ENCODE peak calls at places on chromosomes 13 and 19, in four cellular contexts. M is K562, A is IMR-90, U is H1. E is an unnamed sample.

GRCh38 chr13:109274188-109274821 is 512.1 kb downstream of the IRS2 start:
- DNase-seq in M (no peak), A (peak; percentile 72), U (no peak), E (no peak)

GRCh38 chr13:75368167-75368566 is 113.8 kb downstream of the TBC1D4 start:
- DNase-seq in M (no peak), A (peak; percentile 92), U (no peak), E (peak; percentile 38)

GRCh38 chr13:75432045-75432444 is 49.9 kb downstream of the TBC1D4 start:
- DNase-seq in M (peak; percentile 9), A (peak; percentile 18), U (no peak), E (no peak)

GRCh38 chr19:6213266-6213595 is 66.5 kb downstream of the MLLT1 start:
- DNase-seq in M (no peak), A (no peak), U (no peak), E (no peak)

GRCh38 chr19:49474545-49474930 is 523 bp downstream of the FLT3LG start:
- DNase-seq in M (no peak), A (no peak), U (no peak), E (no peak)

GRCh38 chr19:30073152-30074000 is 131.3 kb downstream of the URI1 start:
- DNase-seq in M (no peak), A (no peak), U (no peak), E (no peak)

GRCh38 chr19:28643284-28643683 is 569.7 kb downstream of the UQCRFS1 start:
- DNase-seq in M (no peak), A (no peak), U (no peak), E (no peak)

GRCh38 chr19:52622261-52622660 is 15.9 kb downstream of the ZNF83 start:
- DNase-seq in M (no peak), A (no peak), U (no peak), E (no peak)

GRCh38 chr19:16371540-16371986 is 46.9 kb downstream of the KLF2 start:
- DNase-seq in M (peak; percentile 75), A (no peak), U (no peak), E (no peak)

GRCh38 chr19:6464070-6464873 is at the start of gene CRB3:
- DNase-seq in M (no peak), A (no peak), U (peak; percentile 99), E (peak; percentile 80)

GRCh38 chr19:53971608-53972007 is 8.9 kb downstream of the CACNG8 start:
- DNase-seq in M (no peak), A (no peak), U (no peak), E (no peak)

GRCh38 chr19:11227201-11227886 is 12.1 kb upstream of the ANGPTL8 start:
- DNase-seq in M (peak; percentile 79), A (no peak), U (peak; percentile 94), E (peak; percentile 62)

GRCh38 chr13:21018220-21018619 is 43.2 kb downstream of the LATS2 start:
- DNase-seq in M (no peak), A (no peak), U (no peak), E (no peak)

GRCh38 chr19:41705393-41706174 is 2.8 kb upstream of the CEACAM5 start:
- DNase-seq in M (peak; percentile 43), A (no peak), U (no peak), E (no peak)

GRCh38 chr19:13788991-13789390 is 6.3 kb upstream of the ZSWIM4 start:
- DNase-seq in M (no peak), A (peak; percentile 88), U (no peak), E (no peak)

GRCh38 chr19:1907563-1908363 is 2.6 kb downstream of the ADAT3 start:
- DNase-seq in M (peak; percentile 56), A (no peak), U (no peak), E (no peak)

GRCh38 chr19:11699931-11700794 is 38.6 kb downstream of the ZNF823 start:
- DNase-seq in M (peak; percentile 59), A (peak; percentile 42), U (no peak), E (peak; percentile 38)

GRCh38 chr19:53947624-53948023 is 15.1 kb upstream of the CACNG8 start:
- DNase-seq in M (peak; percentile 48), A (no peak), U (no peak), E (peak; percentile 47)

GRCh38 chr19:12969292-12969988 is at the start of gene DAND5:
- DNase-seq in M (no peak), A (no peak), U (no peak), E (no peak)

GRCh38 chr13:97317933-97318332 is 95.8 kb downstream of the MBNL2 start:
- DNase-seq in M (no peak), A (no peak), U (no peak), E (no peak)

GRCh38 chr19:50520822-50521465 is 7.2 kb upstream of the ASPDH start:
- DNase-seq in M (no peak), A (no peak), U (no peak), E (no peak)

GRCh38 chr13:64817721-64818120 is 2412.4 kb downstream of the PCDH9 start:
- DNase-seq in M (no peak), A (peak; percentile 36), U (no peak), E (no peak)

GRCh38 chr19:18284710-18285430 is 3.4 kb upstream of the JUND start:
- DNase-seq in M (no peak), A (no peak), U (no peak), E (no peak)
- H3K9ac ChIP-seq in M (peak overlapping the region; percentile 91), A (no peak overlapping the region), U (no peak overlapping the region), E (peak overlapping the region; percentile 13)

DNA sequence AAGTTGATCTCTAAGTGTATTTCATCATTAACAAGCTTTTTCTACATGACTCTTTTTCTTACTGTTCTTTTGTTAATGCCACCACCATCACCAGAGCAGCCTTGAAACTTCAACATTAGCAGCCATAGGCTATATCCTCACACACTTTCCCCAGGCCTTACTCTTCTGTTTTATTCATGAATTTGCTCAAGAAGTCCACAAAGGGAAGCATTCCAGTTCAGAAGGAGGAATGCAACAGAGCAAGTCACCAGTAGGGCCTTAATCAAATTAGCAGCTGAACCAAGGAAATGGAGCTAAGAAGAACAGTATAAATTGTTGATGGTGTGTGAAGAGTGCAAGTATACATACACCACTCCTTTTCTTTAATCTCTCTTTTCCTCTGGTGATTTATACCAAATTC is 223.1 kb downstream of the NBEA start:
- DNase-seq in M (no peak), A (no peak), U (no peak), E (no peak)
- TF ChIP-seq POLR2A in M (no peak), A (no peak), U (no peak), E (no peak)

DNA sequence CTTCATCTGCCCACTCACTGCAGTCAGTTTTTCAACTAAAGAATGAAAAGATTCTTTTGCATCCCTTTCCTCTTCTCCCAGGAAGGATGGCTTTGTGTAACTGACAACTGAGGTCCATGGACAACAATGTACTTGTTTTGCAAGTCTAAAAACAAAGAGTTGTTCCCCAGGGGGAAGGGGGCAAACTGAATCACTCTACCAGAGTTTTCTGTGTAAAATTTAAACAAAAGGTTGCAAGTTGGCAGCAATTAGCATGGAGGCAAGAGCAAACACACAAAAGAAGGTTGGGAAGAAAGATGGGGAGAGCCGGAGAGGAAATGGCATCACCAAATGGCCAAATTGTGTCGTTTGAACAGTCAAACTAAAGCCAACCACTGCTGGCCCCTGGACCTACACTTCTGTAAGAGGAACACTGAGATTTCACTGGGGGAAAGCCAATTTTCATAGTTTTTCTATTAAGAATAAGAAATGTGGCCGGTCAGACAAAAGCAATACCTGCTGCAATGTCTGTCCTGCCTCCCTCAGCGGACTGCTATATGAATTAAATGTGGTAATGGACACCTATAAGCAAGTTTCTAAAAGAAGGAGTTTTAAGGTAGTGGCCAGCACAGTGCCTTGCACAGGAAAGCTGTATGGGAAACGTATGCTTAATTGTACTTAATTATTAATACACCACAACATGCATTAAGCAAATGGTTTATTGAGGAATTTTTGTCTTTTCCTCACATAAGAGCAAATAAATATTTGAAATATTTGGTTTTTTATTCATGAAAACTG is 16.1 kb upstream of the SACS start:
- DNase-seq in M (no peak), A (no peak), U (no peak), E (no peak)
- H3K9ac ChIP-seq in M (no peak overlapping the region), A (no peak overlapping the region), U (no peak overlapping the region), E (no peak overlapping the region)

GRCh38 chr19:17577698-17578097 is 22.2 kb downstream of the COLGALT1 start:
- DNase-seq in M (no peak), A (no peak), U (peak; percentile 53), E (no peak)

GRCh38 chr19:17581211-17581874 is 25.9 kb downstream of the COLGALT1 start:
- DNase-seq in M (no peak), A (no peak), U (no peak), E (no peak)

GRCh38 chr19:17579523-17580244 is 24.2 kb downstream of the COLGALT1 start:
- DNase-seq in M (peak; percentile 97), A (peak; percentile 26), U (peak; percentile 95), E (peak; percentile 90)

GRCh38 chr19:17582613-17583012 is 27.2 kb downstream of the COLGALT1 start:
- DNase-seq in M (no peak), A (no peak), U (no peak), E (no peak)

DNA sequence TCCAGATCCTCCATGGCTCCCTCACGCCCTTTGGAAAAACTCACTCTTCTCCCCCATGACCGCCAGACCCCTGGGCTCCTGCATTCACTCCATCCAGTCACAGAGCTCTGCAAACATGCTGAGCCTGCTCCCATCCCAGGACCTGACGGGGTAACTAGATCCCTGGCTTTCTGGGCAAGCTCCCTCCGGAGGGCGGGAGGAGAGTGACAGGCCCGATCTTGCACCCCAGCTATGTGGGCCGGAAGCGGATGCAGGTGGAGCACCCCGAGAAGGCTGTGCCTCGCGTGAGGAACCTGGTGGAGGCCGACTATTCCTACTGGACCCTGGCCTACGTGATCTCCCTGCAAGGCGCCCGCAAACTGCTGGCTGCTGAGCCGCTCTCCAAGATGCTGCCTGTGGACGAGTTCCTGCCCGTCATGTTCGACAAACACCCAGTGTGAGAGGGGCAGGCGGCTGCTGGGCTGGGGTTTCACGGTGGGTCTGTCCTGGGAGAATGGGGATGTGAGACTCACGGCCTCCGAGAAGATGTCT is 25.1 kb downstream of the COLGALT1 start:
- DNase-seq in M (no peak), A (no peak), U (no peak), E (no peak)
- TF ChIP-seq POLR2A in M (no peak), A (no peak), U (no peak), E (no peak)

GRCh38 chr19:35908977-35909683 is 1.0 kb upstream of the TYROBP start:
- DNase-seq in M (peak; percentile 59), A (no peak), U (no peak), E (no peak)

GRCh38 chr19:35907377-35907745 is 734 bp downstream of the TYROBP start:
- DNase-seq in M (no peak), A (no peak), U (no peak), E (no peak)

GRCh38 chr19:35909684-35910035 is 1.6 kb upstream of the TYROBP start:
- DNase-seq in M (no peak), A (no peak), U (no peak), E (no peak)

GRCh38 chr19:35905178-35905727 is 2.8 kb downstream of the TYROBP start:
- DNase-seq in M (no peak), A (peak; percentile 50), U (no peak), E (no peak)

GRCh38 chr19:35908010-35908441 is at the start of gene TYROBP:
- DNase-seq in M (no peak), A (no peak), U (no peak), E (no peak)
- H3K9ac ChIP-seq in M (peak within 1 kb of the TSS; percentile 85), A (no peak within 1 kb of the TSS), U (no peak within 1 kb of the TSS), E (no peak within 1 kb of the TSS)

GRCh38 chr13:23859455-23859854 is 29.7 kb downstream of the MIPEP start:
- DNase-seq in M (no peak), A (no peak), U (no peak), E (no peak)

GRCh38 chr13:23855360-23855759 is 33.8 kb downstream of the MIPEP start:
- DNase-seq in M (no peak), A (no peak), U (no peak), E (no peak)

GRCh38 chr13:23859904-23860303 is 29.3 kb downstream of the MIPEP start:
- DNase-seq in M (peak; percentile 40), A (no peak), U (no peak), E (no peak)

GRCh38 chr13:23856008-23856750 is 33.0 kb downstream of the MIPEP start:
- DNase-seq in M (no peak), A (no peak), U (no peak), E (no peak)

GRCh38 chr13:23858586-23858985 is 30.6 kb downstream of the MIPEP start:
- DNase-seq in M (no peak), A (peak; percentile 43), U (no peak), E (no peak)
- TF ChIP-seq POLR2A in M (no peak), A (no peak), U (no peak), E (no peak)